ENCODE peak calls at places on chromosomes 4 and X, in six cellular contexts. L is GM12878, H is kidney, A is neuronal stem cell, S is Karpas-422, U is colonic mucosa. J is an unnamed sample.

GRCh38 chr4:96354036-96354712 is 514.3 kb downstream of the PDHA2 start:
- DNase-seq in L (no peak), H (no peak), A (no peak), S (no peak), U (no peak), J (no peak)

GRCh38 chrX:16191605-16192004 is 24.3 kb downstream of the MAGEB17 start:
- DNase-seq in L (no peak), H (no peak), A (no peak), S (no peak), U (no peak), J (no peak)

GRCh38 chrX:154658957-154659356 is 5.6 kb upstream of the CTAG2 start:
- DNase-seq in L (no peak), H (no peak), A (no peak), S (no peak), U (no peak), J (no peak)

GRCh38 chr4:135838889-135839288 is 1637.3 kb upstream of the PABPC4L start:
- DNase-seq in L (no peak), H (no peak), A (peak), S (no peak), U (no peak), J (no peak)

GRCh38 chrX:119512145-119512800 is 44.0 kb downstream of the SLC25A5 start:
- DNase-seq in L (no peak), H (no peak), A (peak), S (peak), U (peak), J (peak)

GRCh38 chr4:157655101-157655818 is 434.7 kb downstream of the GRIA2 start:
- DNase-seq in L (no peak), H (no peak), A (no peak), S (no peak), U (no peak), J (no peak)

GRCh38 chrX:123184858-123185251 is 777 bp downstream of the GRIA3 start:
- DNase-seq in L (no peak), H (no peak), A (no peak), S (no peak), U (peak), J (peak)

GRCh38 chr4:76084542-76084941 is 10.0 kb downstream of the ART3 start:
- DNase-seq in L (no peak), H (no peak), A (no peak), S (no peak), U (no peak), J (no peak)

GRCh38 chrX:150870059-150870458 is 28.4 kb downstream of the CD99L2 start:
- DNase-seq in L (no peak), H (no peak), A (no peak), S (no peak), U (no peak), J (peak)

GRCh38 chrX:19824603-19825002 is 62.8 kb downstream of the SH3KBP1 start:
- DNase-seq in L (no peak), H (no peak), A (no peak), S (no peak), U (no peak), J (peak)

GRCh38 chr4:184157322-184157721 is 60.4 kb downstream of the ENPP6 start:
- DNase-seq in L (no peak), H (no peak), A (no peak), S (no peak), U (no peak), J (no peak)

GRCh38 chr4:101158507-101158906 is 188.8 kb downstream of the PPP3CA start:
- DNase-seq in L (no peak), H (no peak), A (no peak), S (no peak), U (no peak), J (no peak)

GRCh38 chrX:66015152-66015827 is 24.6 kb downstream of the VSIG4 start:
- DNase-seq in L (peak), H (peak), A (no peak), S (no peak), U (no peak), J (no peak)

GRCh38 chr4:40328383-40328782 is 6.8 kb upstream of the CHRNA9 start:
- DNase-seq in L (no peak), H (no peak), A (no peak), S (no peak), U (no peak), J (no peak)

GRCh38 chrX:129115104-129115503 is 408.2 kb downstream of the SMARCA1 start:
- DNase-seq in L (no peak), H (no peak), A (no peak), S (peak), U (peak), J (peak)

GRCh38 chr4:183107891-183108459 is 8.9 kb downstream of the WWC2 start:
- DNase-seq in L (no peak), H (no peak), A (no peak), S (no peak), U (no peak), J (no peak)

GRCh38 chr4:124146071-124146470 is 566.5 kb downstream of the ANKRD50 start:
- DNase-seq in L (no peak), H (no peak), A (no peak), S (no peak), U (no peak), J (no peak)

GRCh38 chrX:17535229-17535628 is 160.2 kb downstream of the NHS start:
- DNase-seq in L (no peak), H (no peak), A (no peak), S (peak), U (peak), J (peak)

GRCh38 chrX:53290441-53291041 is 9.2 kb upstream of the IQSEC2 start:
- DNase-seq in L (no peak), H (peak), A (no peak), S (no peak), U (no peak), J (no peak)

GRCh38 chr4:29085748-29086147 is 1634.4 kb upstream of the PCDH7 start:
- DNase-seq in L (no peak), H (no peak), A (no peak), S (no peak), U (no peak), J (no peak)

GRCh38 chr4:121472937-121473721 is 92.3 kb upstream of the QRFPR start:
- DNase-seq in L (no peak), H (no peak), A (no peak), S (no peak), U (no peak), J (no peak)

GRCh38 chr4:147773261-147774184 is 41.6 kb downstream of the ARHGAP10 start:
- DNase-seq in L (no peak), H (no peak), A (no peak), S (no peak), U (no peak), J (peak)

GRCh38 chr4:87103691-87104187 is 116.7 kb downstream of the KLHL8 start:
- DNase-seq in L (no peak), H (no peak), A (no peak), S (no peak), U (no peak), J (peak)

GRCh38 chr4:1794809-1795303 is 1.8 kb downstream of the FGFR3 start:
- DNase-seq in L (no peak), H (no peak), A (no peak), S (no peak), U (no peak), J (no peak)
- H3K4me3 ChIP-seq in L (no peak), H (no peak), A (peak), S (no peak), U (peak), J (no peak)

GRCh38 chr4:153346563-153346962 is 2.1 kb downstream of the MND1 start:
- DNase-seq in L (no peak), H (no peak), A (peak), S (peak), U (no peak), J (no peak)
- H3K9ac ChIP-seq in L (peak), H (no peak), A (no peak), S (peak), U (no peak), J (no peak)

DNA sequence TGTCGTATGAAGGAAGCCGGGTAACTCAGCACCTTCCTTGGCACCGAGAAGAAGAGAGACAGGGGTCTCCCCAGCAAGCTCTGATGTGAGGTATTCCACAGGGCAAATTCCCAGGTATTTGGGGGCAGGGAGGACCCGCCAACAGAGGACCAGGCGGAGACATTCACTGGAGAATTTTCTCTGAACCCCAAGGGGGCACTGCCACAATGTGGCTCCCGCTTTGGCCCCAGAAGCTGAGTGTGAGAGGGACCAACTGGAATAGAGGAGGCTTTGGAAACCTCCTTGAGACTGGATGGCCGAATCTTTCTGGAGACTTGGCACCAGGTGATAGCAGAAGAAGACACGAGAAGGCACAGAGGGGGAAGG is 735 bp upstream of the GABRE start:
- DNase-seq in L (no peak), H (no peak), A (no peak), S (no peak), U (no peak), J (no peak)
- H3K4me3 ChIP-seq in L (no peak), H (no peak), A (no peak), S (no peak), U (peak), J (peak)

GRCh38 chr4:186700746-186701145 is 22.9 kb downstream of the FAT1 start:
- DNase-seq in L (no peak), H (no peak), A (no peak), S (no peak), U (no peak), J (peak)
- H3K9ac ChIP-seq in L (no peak), H (peak), A (no peak), S (no peak), U (peak), J (peak)

GRCh38 chrX:10882484-10882883 is 228.6 kb upstream of the HCCS start:
- DNase-seq in L (no peak), H (no peak), A (no peak), S (no peak), U (no peak), J (no peak)
- H3K4me3 ChIP-seq in L (no peak), H (no peak), A (no peak), S (no peak), U (no peak), J (no peak)

DNA sequence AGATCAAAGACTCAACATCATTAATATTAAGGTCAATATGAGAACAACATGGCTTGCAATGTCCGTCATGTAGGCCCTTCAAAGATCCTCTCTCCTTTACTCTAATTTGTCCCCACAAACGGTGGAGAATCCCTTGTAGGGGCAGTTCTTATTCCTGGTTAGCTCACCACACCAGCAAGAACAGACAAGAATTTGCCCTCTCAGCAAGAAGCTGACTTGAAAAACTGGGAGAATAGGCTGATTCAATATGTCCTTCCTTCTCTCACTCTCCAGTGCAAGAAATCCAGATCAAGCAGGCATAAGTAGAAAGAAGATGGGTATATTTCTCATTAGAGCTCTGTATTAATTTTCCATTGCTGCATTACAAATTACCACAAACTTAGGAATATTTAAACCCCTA is 704.2 kb upstream of the SLIT2 start:
- DNase-seq in L (no peak), H (no peak), A (no peak), S (no peak), U (no peak), J (no peak)
- H3K9ac ChIP-seq in L (no peak), H (no peak), A (no peak), S (no peak), U (no peak), J (no peak)

J was measured in GM23248.